ENCODE peak calls at places on chromosomes 2 and 18, in six cellular contexts. One of them, this sample, is unnamed.

GRCh38 chr2:200609027-200609614 is 23.3 kb downstream of the AOX1 start:
- DNase-seq in transverse colon: no peak
- DNase-seq in A673: peak; percentile 17
- DNase-seq in mesendoderm: no peak
- DNase-seq in CD8-positive, alpha-beta memory T cell: no peak
- DNase-seq in sigmoid colon: peak; percentile 83
- DNase-seq in this sample: no peak

GRCh38 chr2:204863351-204863750 is 318.1 kb downstream of the PARD3B start:
- DNase-seq in transverse colon: no peak
- DNase-seq in A673: no peak
- DNase-seq in mesendoderm: no peak
- DNase-seq in CD8-positive, alpha-beta memory T cell: no peak
- DNase-seq in sigmoid colon: no peak
- DNase-seq in this sample: no peak

GRCh38 chr2:241571821-241572620 is 13.5 kb downstream of the BOK start:
- DNase-seq in transverse colon: no peak
- DNase-seq in A673: no peak
- DNase-seq in mesendoderm: no peak
- DNase-seq in CD8-positive, alpha-beta memory T cell: no peak
- DNase-seq in sigmoid colon: peak; percentile 62
- DNase-seq in this sample: no peak

GRCh38 chr2:189631849-189632248 is 29.4 kb upstream of the ASNSD1 start:
- DNase-seq in transverse colon: no peak
- DNase-seq in A673: no peak
- DNase-seq in mesendoderm: no peak
- DNase-seq in CD8-positive, alpha-beta memory T cell: no peak
- DNase-seq in sigmoid colon: peak; percentile 78
- DNase-seq in this sample: no peak

GRCh38 chr2:99150691-99151090 is 4.1 kb downstream of the TSGA10 start:
- DNase-seq in transverse colon: no peak
- DNase-seq in A673: no peak
- DNase-seq in mesendoderm: no peak
- DNase-seq in CD8-positive, alpha-beta memory T cell: no peak
- DNase-seq in sigmoid colon: no peak
- DNase-seq in this sample: no peak

GRCh38 chr2:38268691-38269309 is 108.3 kb downstream of the ATL2 start:
- DNase-seq in transverse colon: no peak
- DNase-seq in A673: no peak
- DNase-seq in mesendoderm: no peak
- DNase-seq in CD8-positive, alpha-beta memory T cell: no peak
- DNase-seq in sigmoid colon: no peak
- DNase-seq in this sample: no peak

GRCh38 chr2:212359425-212360067 is 179.1 kb downstream of the ERBB4 start:
- DNase-seq in transverse colon: no peak
- DNase-seq in A673: no peak
- DNase-seq in mesendoderm: peak; percentile 60
- DNase-seq in CD8-positive, alpha-beta memory T cell: no peak
- DNase-seq in sigmoid colon: no peak
- DNase-seq in this sample: no peak

GRCh38 chr2:65103013-65103720 is 26.7 kb downstream of the RAB1A start:
- DNase-seq in transverse colon: no peak
- DNase-seq in A673: no peak
- DNase-seq in mesendoderm: no peak
- DNase-seq in CD8-positive, alpha-beta memory T cell: no peak
- DNase-seq in sigmoid colon: no peak
- DNase-seq in this sample: no peak

GRCh38 chr2:85903849-85904248 is 15.1 kb upstream of the ST3GAL5 start:
- DNase-seq in transverse colon: no peak
- DNase-seq in A673: no peak
- DNase-seq in mesendoderm: no peak
- DNase-seq in CD8-positive, alpha-beta memory T cell: no peak
- DNase-seq in sigmoid colon: peak; percentile 46
- DNase-seq in this sample: no peak

GRCh38 chr2:47098953-47099352 is 56.2 kb downstream of the STPG4 start:
- DNase-seq in transverse colon: peak; percentile 62
- DNase-seq in A673: no peak
- DNase-seq in mesendoderm: no peak
- DNase-seq in CD8-positive, alpha-beta memory T cell: no peak
- DNase-seq in sigmoid colon: no peak
- DNase-seq in this sample: no peak

GRCh38 chr2:222919841-222920609 is 59.2 kb downstream of the ACSL3 start:
- DNase-seq in transverse colon: no peak
- DNase-seq in A673: no peak
- DNase-seq in mesendoderm: peak; percentile 74
- DNase-seq in CD8-positive, alpha-beta memory T cell: no peak
- DNase-seq in sigmoid colon: no peak
- DNase-seq in this sample: no peak

GRCh38 chr2:174344716-174345472 is 10.1 kb downstream of the SP9 start:
- DNase-seq in transverse colon: no peak
- DNase-seq in A673: peak; percentile 70
- DNase-seq in mesendoderm: peak; percentile 74
- DNase-seq in CD8-positive, alpha-beta memory T cell: no peak
- DNase-seq in sigmoid colon: no peak
- DNase-seq in this sample: no peak

GRCh38 chr2:99974275-99974674 is 168.1 kb downstream of the AFF3 start:
- DNase-seq in transverse colon: no peak
- DNase-seq in A673: no peak
- DNase-seq in mesendoderm: peak; percentile 18
- DNase-seq in CD8-positive, alpha-beta memory T cell: no peak
- DNase-seq in sigmoid colon: no peak
- DNase-seq in this sample: no peak

GRCh38 chr2:231680992-231681852 is 27.1 kb upstream of the PTMA start:
- DNase-seq in transverse colon: peak; percentile 82
- DNase-seq in A673: no peak
- DNase-seq in mesendoderm: peak; percentile 89
- DNase-seq in CD8-positive, alpha-beta memory T cell: no peak
- DNase-seq in sigmoid colon: peak; percentile 95
- DNase-seq in this sample: peak; percentile 80

GRCh38 chr18:12890964-12891363 is 6.9 kb upstream of the PTPN2 start:
- DNase-seq in transverse colon: no peak
- DNase-seq in A673: no peak
- DNase-seq in mesendoderm: no peak
- DNase-seq in CD8-positive, alpha-beta memory T cell: no peak
- DNase-seq in sigmoid colon: no peak
- DNase-seq in this sample: no peak

GRCh38 chr2:120350801-120351324 is 4.9 kb downstream of the INHBB start:
- DNase-seq in transverse colon: no peak
- DNase-seq in A673: no peak
- DNase-seq in mesendoderm: no peak
- DNase-seq in CD8-positive, alpha-beta memory T cell: no peak
- DNase-seq in sigmoid colon: no peak
- DNase-seq in this sample: no peak

DNA sequence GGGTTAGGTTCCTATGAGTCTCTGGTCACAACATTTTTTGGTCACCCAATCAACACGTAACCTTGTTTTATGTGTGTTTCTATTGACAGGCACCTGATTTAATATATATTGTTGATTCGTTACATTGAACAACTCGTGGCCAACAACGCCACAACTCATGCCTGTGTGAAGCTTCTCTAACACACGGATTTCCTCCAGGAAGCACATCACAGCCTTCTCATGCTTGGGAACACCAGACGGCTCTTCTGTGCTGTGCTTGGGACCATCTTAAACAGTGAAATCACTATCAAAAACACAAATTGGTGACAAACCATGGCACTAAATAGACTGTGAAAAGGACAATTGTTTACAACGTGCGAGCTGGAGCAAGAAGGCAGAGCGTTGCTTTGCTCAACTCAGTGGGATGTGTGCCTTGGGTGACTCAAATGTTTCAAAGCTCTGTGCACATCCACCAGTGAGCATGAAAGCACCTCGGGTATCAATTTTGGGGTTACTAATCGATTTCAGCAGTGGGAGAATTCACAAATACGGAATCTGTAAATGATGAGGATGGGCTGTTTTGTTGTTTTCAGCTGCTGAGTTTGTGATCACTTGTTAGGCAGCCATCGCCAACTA is 182.4 kb upstream of the ARL4C start:
- DNase-seq in transverse colon: no peak
- DNase-seq in A673: no peak
- DNase-seq in mesendoderm: no peak
- DNase-seq in CD8-positive, alpha-beta memory T cell: no peak
- DNase-seq in sigmoid colon: no peak
- DNase-seq in this sample: no peak
- H3K27ac ChIP-seq in transverse colon: peak overlapping the region; percentile 37
- H3K27ac ChIP-seq in A673: no peak overlapping the region
- H3K27ac ChIP-seq in mesendoderm: no peak overlapping the region
- H3K27ac ChIP-seq in CD8-positive, alpha-beta memory T cell: no peak overlapping the region
- H3K27ac ChIP-seq in sigmoid colon: peak overlapping the region; percentile 42
- H3K27ac ChIP-seq in this sample: peak overlapping the region; percentile 8

DNA sequence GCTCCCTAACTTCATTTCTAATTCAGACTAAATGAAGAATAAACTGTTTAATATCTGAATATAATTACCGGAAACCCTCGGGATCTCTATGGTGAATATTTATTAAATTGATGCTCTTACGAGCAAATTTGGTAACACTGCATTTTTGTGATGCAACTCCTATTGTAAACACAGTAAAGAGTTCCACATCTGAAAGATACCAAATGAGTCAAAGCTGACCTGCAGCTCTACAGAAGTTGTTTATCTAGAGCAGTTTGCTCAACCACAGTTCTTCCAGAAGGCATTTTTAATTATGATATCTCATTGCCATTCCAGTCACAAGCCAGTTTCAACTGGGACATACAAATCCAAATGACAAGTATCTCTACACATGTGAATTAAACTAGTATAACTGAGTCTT is 129.7 kb downstream of the PKP4 start:
- DNase-seq in transverse colon: no peak
- DNase-seq in A673: no peak
- DNase-seq in mesendoderm: no peak
- DNase-seq in CD8-positive, alpha-beta memory T cell: no peak
- DNase-seq in sigmoid colon: no peak
- DNase-seq in this sample: no peak
- H3K27ac ChIP-seq in transverse colon: no peak overlapping the region
- H3K27ac ChIP-seq in A673: no peak overlapping the region
- H3K27ac ChIP-seq in mesendoderm: no peak overlapping the region
- H3K27ac ChIP-seq in CD8-positive, alpha-beta memory T cell: no peak overlapping the region
- H3K27ac ChIP-seq in sigmoid colon: no peak overlapping the region
- H3K27ac ChIP-seq in this sample: no peak overlapping the region

DNA sequence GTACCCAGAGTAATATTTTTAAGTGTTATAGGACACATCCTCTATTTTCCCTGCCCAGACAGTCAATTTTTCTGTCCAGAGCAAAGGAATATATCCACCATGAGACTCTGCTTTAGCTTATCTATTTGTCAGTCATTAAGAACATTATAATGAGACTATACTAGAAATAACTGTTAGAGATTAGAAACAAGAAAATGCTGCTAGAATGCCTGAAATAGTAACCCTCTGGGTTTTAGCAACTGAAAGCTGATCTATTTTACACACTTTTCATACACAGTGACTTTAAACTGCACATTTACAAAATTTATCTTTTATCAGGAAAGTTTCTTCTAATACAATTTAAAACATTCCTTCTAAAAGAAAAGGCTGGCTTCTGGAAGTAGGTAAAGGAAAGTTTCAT is 39.6 kb downstream of the MBD2 start:
- DNase-seq in transverse colon: no peak
- DNase-seq in A673: no peak
- DNase-seq in mesendoderm: no peak
- DNase-seq in CD8-positive, alpha-beta memory T cell: no peak
- DNase-seq in sigmoid colon: no peak
- DNase-seq in this sample: no peak
- H3K27ac ChIP-seq in transverse colon: no peak overlapping the region
- H3K27ac ChIP-seq in A673: no peak overlapping the region
- H3K27ac ChIP-seq in mesendoderm: no peak overlapping the region
- H3K27ac ChIP-seq in CD8-positive, alpha-beta memory T cell: no peak overlapping the region
- H3K27ac ChIP-seq in sigmoid colon: no peak overlapping the region
- H3K27ac ChIP-seq in this sample: no peak overlapping the region

GRCh38 chr2:26000561-26001211 is 18.4 kb upstream of the KIF3C start:
- DNase-seq in transverse colon: peak; percentile 18
- DNase-seq in A673: no peak
- DNase-seq in mesendoderm: no peak
- DNase-seq in CD8-positive, alpha-beta memory T cell: no peak
- DNase-seq in sigmoid colon: no peak
- DNase-seq in this sample: no peak
- H3K27ac ChIP-seq in transverse colon: no peak overlapping the region
- H3K27ac ChIP-seq in A673: no peak overlapping the region
- H3K27ac ChIP-seq in mesendoderm: no peak overlapping the region
- H3K27ac ChIP-seq in CD8-positive, alpha-beta memory T cell: no peak overlapping the region
- H3K27ac ChIP-seq in sigmoid colon: peak overlapping the region; percentile 72
- H3K27ac ChIP-seq in this sample: peak overlapping the region; percentile 26

DNA sequence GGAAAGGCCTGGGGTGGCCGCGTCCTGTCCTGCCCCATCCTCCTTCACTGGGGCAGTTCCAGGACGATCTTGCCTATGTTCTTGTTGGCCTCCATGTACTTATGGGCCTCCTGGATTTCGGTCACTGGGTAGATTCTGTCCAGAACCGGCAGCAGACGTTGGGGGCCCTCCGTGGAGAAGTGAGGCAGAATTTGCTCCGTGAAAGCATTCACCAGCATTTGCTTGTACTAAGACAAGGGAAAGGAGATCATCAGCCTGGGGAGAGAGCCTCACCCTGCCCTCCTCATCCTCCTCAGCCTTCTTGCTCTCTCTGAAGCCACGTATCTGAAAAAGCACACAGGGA is 1.4 kb upstream of the SF3B6 start:
- DNase-seq in transverse colon: no peak
- DNase-seq in A673: no peak
- DNase-seq in mesendoderm: no peak
- DNase-seq in CD8-positive, alpha-beta memory T cell: no peak
- DNase-seq in sigmoid colon: no peak
- DNase-seq in this sample: no peak
- H3K27ac ChIP-seq in transverse colon: peak overlapping the region; percentile 96
- H3K27ac ChIP-seq in A673: peak overlapping the region; percentile 67
- H3K27ac ChIP-seq in mesendoderm: no peak overlapping the region
- H3K27ac ChIP-seq in CD8-positive, alpha-beta memory T cell: peak overlapping the region; percentile 76
- H3K27ac ChIP-seq in sigmoid colon: peak overlapping the region; percentile 93
- H3K27ac ChIP-seq in this sample: peak overlapping the region; percentile 88

GRCh38 chr2:27724905-27725693 is 46.4 kb upstream of the MRPL33 start:
- DNase-seq in transverse colon: no peak
- DNase-seq in A673: no peak
- DNase-seq in mesendoderm: no peak
- DNase-seq in CD8-positive, alpha-beta memory T cell: no peak
- DNase-seq in sigmoid colon: no peak
- DNase-seq in this sample: no peak
- H3K27ac ChIP-seq in transverse colon: peak overlapping the region; percentile 63
- H3K27ac ChIP-seq in A673: no peak overlapping the region
- H3K27ac ChIP-seq in mesendoderm: no peak overlapping the region
- H3K27ac ChIP-seq in CD8-positive, alpha-beta memory T cell: no peak overlapping the region
- H3K27ac ChIP-seq in sigmoid colon: peak overlapping the region; percentile 74
- H3K27ac ChIP-seq in this sample: peak overlapping the region; percentile 26

GRCh38 chr2:11822746-11823411 is 76.4 kb downstream of the LPIN1 start:
- DNase-seq in transverse colon: peak; percentile 65
- DNase-seq in A673: no peak
- DNase-seq in mesendoderm: no peak
- DNase-seq in CD8-positive, alpha-beta memory T cell: no peak
- DNase-seq in sigmoid colon: no peak
- DNase-seq in this sample: no peak

GRCh38 chr2:11819235-11819729 is 72.8 kb downstream of the LPIN1 start:
- DNase-seq in transverse colon: no peak
- DNase-seq in A673: no peak
- DNase-seq in mesendoderm: no peak
- DNase-seq in CD8-positive, alpha-beta memory T cell: no peak
- DNase-seq in sigmoid colon: no peak
- DNase-seq in this sample: no peak

GRCh38 chr2:11824901-11825592 is 78.6 kb downstream of the LPIN1 start:
- DNase-seq in transverse colon: no peak
- DNase-seq in A673: no peak
- DNase-seq in mesendoderm: no peak
- DNase-seq in CD8-positive, alpha-beta memory T cell: no peak
- DNase-seq in sigmoid colon: no peak
- DNase-seq in this sample: no peak

GRCh38 chr2:11827547-11827946 is 81.1 kb downstream of the LPIN1 start:
- DNase-seq in transverse colon: no peak
- DNase-seq in A673: no peak
- DNase-seq in mesendoderm: no peak
- DNase-seq in CD8-positive, alpha-beta memory T cell: no peak
- DNase-seq in sigmoid colon: no peak
- DNase-seq in this sample: no peak

GRCh38 chr2:11821705-11822104 is 75.3 kb downstream of the LPIN1 start:
- DNase-seq in transverse colon: no peak
- DNase-seq in A673: no peak
- DNase-seq in mesendoderm: no peak
- DNase-seq in CD8-positive, alpha-beta memory T cell: no peak
- DNase-seq in sigmoid colon: no peak
- DNase-seq in this sample: no peak
- H3K27ac ChIP-seq in transverse colon: no peak overlapping the region
- H3K27ac ChIP-seq in A673: no peak overlapping the region
- H3K27ac ChIP-seq in mesendoderm: no peak overlapping the region
- H3K27ac ChIP-seq in CD8-positive, alpha-beta memory T cell: no peak overlapping the region
- H3K27ac ChIP-seq in sigmoid colon: no peak overlapping the region
- H3K27ac ChIP-seq in this sample: no peak overlapping the region